ENCODE peak calls at places on chromosomes 13 and 19, in nine cellular contexts. C is ELR; K is effector memory CD4-positive, alpha-beta T cell; R is T follicular helper cell; X is GM12891; S is activated CD8-positive, alpha-beta memory T cell treated with anti-CD3 and anti-CD28 coated beads for 1 hour; D is GM04504; B is activated naive CD8-positive, alpha-beta T cell treated with anti-CD3 and anti-CD28 coated beads for 36 hours; V is heart left ventricle. W is an unnamed sample.

GRCh38 chr13:99663185-99663825 is 162.0 kb downstream of the TM9SF2 start:
- DNase-seq in D (no peak), S (no peak), X (no peak), V (no peak), K (no peak), R (no peak), B (no peak), C (no peak), W (no peak)

GRCh38 chr19:34985249-34986022 is 14.7 kb upstream of the GRAMD1A start:
- DNase-seq in R (no peak), V (no peak), S (no peak), D (peak), C (peak), X (no peak), B (no peak), K (no peak), W (no peak)

GRCh38 chr13:42354246-42355117 is 82.5 kb downstream of the AKAP11 start:
- DNase-seq in C (peak), S (peak), K (peak), B (peak), X (no peak), V (no peak), R (peak), D (no peak), W (peak)

GRCh38 chr13:95385808-95386207 is 84.6 kb upstream of the ABCC4 start:
- DNase-seq in B (no peak), V (no peak), D (no peak), S (no peak), C (peak), R (no peak), X (no peak), K (no peak), W (no peak)

GRCh38 chr19:18996796-18997394 is 36.4 kb downstream of the SUGP2 start:
- DNase-seq in D (no peak), X (no peak), C (no peak), S (no peak), V (no peak), B (no peak), R (no peak), K (no peak), W (no peak)

GRCh38 chr13:59447031-59447430 is 716.7 kb downstream of the DIAPH3 start:
- DNase-seq in B (no peak), R (no peak), S (no peak), V (no peak), D (no peak), X (no peak), C (no peak), K (no peak), W (no peak)

GRCh38 chr13:63643543-63643942 is 2227.9 kb upstream of the PCDH20 start:
- DNase-seq in S (no peak), X (no peak), D (no peak), B (no peak), C (peak), R (no peak), V (no peak), K (no peak), W (no peak)

GRCh38 chr13:86974251-86974994 is 696.7 kb upstream of the SLITRK5 start:
- DNase-seq in V (peak), D (no peak), R (no peak), S (no peak), C (no peak), K (no peak), X (no peak), B (no peak), W (no peak)

GRCh38 chr13:30843548-30843947 is 62.5 kb upstream of the MEDAG start:
- DNase-seq in X (no peak), R (no peak), B (no peak), C (no peak), S (no peak), D (no peak), V (no peak), K (no peak), W (no peak)

GRCh38 chr13:107205318-107206112 is 637.6 kb upstream of the ARGLU1 start:
- DNase-seq in C (peak), D (no peak), S (peak), R (peak), B (peak), X (peak), K (peak), V (peak), W (peak)

GRCh38 chr13:60699636-60700035 is 302.6 kb downstream of the TDRD3 start:
- DNase-seq in X (no peak), K (no peak), B (no peak), R (no peak), S (no peak), C (no peak), D (no peak), V (no peak), W (no peak)

GRCh38 chr19:31947436-31947835 is 398.0 kb upstream of the ZNF507 start:
- DNase-seq in B (no peak), R (no peak), K (no peak), V (no peak), D (no peak), X (no peak), C (no peak), S (no peak), W (no peak)

GRCh38 chr13:40315416-40316064 is 350.9 kb downstream of the FOXO1 start:
- DNase-seq in C (no peak), S (peak), K (peak), B (peak), V (no peak), D (no peak), R (peak), X (no peak), W (no peak)

GRCh38 chr19:46487802-46488445 is 7.7 kb downstream of the PNMA8B start:
- DNase-seq in X (peak), B (peak), R (peak), D (peak), C (peak), V (peak), K (peak), S (peak), W (no peak)

GRCh38 chr19:13132471-13133166 is 14.6 kb downstream of the NACC1 start:
- DNase-seq in K (no peak), C (peak), S (peak), B (peak), D (no peak), V (no peak), X (no peak), R (no peak), W (no peak)

GRCh38 chr19:46416077-46416709 is 2.8 kb upstream of the CCDC8 start:
- DNase-seq in C (peak), D (peak), S (no peak), B (peak), K (no peak), R (no peak), V (peak), X (no peak), W (peak)

GRCh38 chr13:76161143-76161542 is 525.0 kb downstream of the LMO7 start:
- DNase-seq in D (no peak), S (no peak), C (no peak), X (no peak), K (no peak), B (no peak), R (no peak), V (no peak), W (no peak)

GRCh38 chr19:49020342-49020741 is 3.5 kb upstream of the LHB start:
- DNase-seq in B (no peak), V (no peak), S (no peak), R (no peak), D (no peak), X (no peak), K (no peak), C (no peak), W (no peak)

GRCh38 chr19:7078007-7078406 is 8.5 kb downstream of the ZNF557 start:
- DNase-seq in K (no peak), D (no peak), R (no peak), B (no peak), X (no peak), S (no peak), C (peak), V (no peak), W (no peak)

GRCh38 chr19:13044160-13044853 is 49.0 kb downstream of the NFIX start:
- DNase-seq in S (peak), R (no peak), B (peak), X (no peak), D (no peak), C (peak), K (no peak), V (no peak), W (no peak)

GRCh38 chr13:91123456-91124127 is 223.9 kb upstream of the MIR17HG start:
- DNase-seq in K (no peak), S (no peak), V (no peak), B (no peak), C (no peak), R (no peak), D (no peak), X (no peak), W (no peak)

GRCh38 chr19:39038098-39038497 is 5.7 kb upstream of the FBXO27 start:
- DNase-seq in X (no peak), S (no peak), R (no peak), V (no peak), K (no peak), C (peak), D (peak), B (no peak), W (no peak)

GRCh38 chr13:48562296-48563066 is 29.6 kb upstream of the RCBTB2 start:
- DNase-seq in C (peak), S (peak), R (peak), K (peak), V (no peak), D (no peak), B (peak), X (peak), W (no peak)

GRCh38 chr19:794989-795658 is 2.1 kb upstream of the PTBP1 start:
- DNase-seq in D (no peak), R (no peak), S (no peak), C (no peak), K (no peak), B (no peak), V (no peak), X (no peak), W (no peak)

GRCh38 chr19:51318687-51319675 is 7.5 kb downstream of the IGLON5 start:
- DNase-seq in X (no peak), K (no peak), D (no peak), C (no peak), B (no peak), V (no peak), R (no peak), S (no peak), W (no peak)

GRCh38 chr13:107649071-107649470 is 566.3 kb downstream of the LIG4 start:
- DNase-seq in S (no peak), R (no peak), B (no peak), K (no peak), C (peak), D (no peak), X (no peak), V (no peak), W (no peak)

GRCh38 chr19:55406869-55407624 is 541 bp downstream of the UBE2S start:
- DNase-seq in B (peak), V (no peak), C (peak), S (peak), X (no peak), R (no peak), K (peak), D (no peak), W (no peak)

GRCh38 chr13:27481766-27482165 is 31.4 kb upstream of the MTIF3 start:
- DNase-seq in K (no peak), X (no peak), S (no peak), B (peak), V (peak), C (peak), R (peak), D (no peak), W (no peak)

GRCh38 chr19:3233831-3234230 is 9.4 kb downstream of the CELF5 start:
- DNase-seq in B (no peak), C (no peak), K (no peak), V (no peak), S (no peak), X (no peak), R (no peak), D (no peak), W (no peak)

GRCh38 chr13:65595881-65596280 is 1634.3 kb downstream of the PCDH9 start:
- DNase-seq in X (no peak), C (peak), V (no peak), K (no peak), S (no peak), B (no peak), R (no peak), D (no peak), W (peak)

GRCh38 chr19:35123573-35123972 is 8.0 kb downstream of the FXYD3 start:
- DNase-seq in S (no peak), K (no peak), R (no peak), B (no peak), D (no peak), C (no peak), V (no peak), X (no peak), W (no peak)

GRCh38 chr13:21149568-21149967 is 26.8 kb downstream of the SKA3 start:
- DNase-seq in C (no peak), K (no peak), V (no peak), S (no peak), X (no peak), R (no peak), B (no peak), D (no peak), W (no peak)

GRCh38 chr19:54207908-54208783 is 7.5 kb downstream of the RPS9 start:
- DNase-seq in K (no peak), S (no peak), R (no peak), C (peak), B (peak), V (peak), X (no peak), D (no peak), W (no peak)

GRCh38 chr19:35629332-35629633 is 447 bp downstream of the RBM42 start:
- DNase-seq in S (no peak), D (no peak), B (no peak), K (no peak), X (no peak), V (no peak), C (no peak), R (no peak), W (no peak)

GRCh38 chr19:46133101-46133627 is 8.7 kb upstream of the IGFL3 start:
- DNase-seq in D (peak), B (no peak), V (no peak), R (no peak), X (no peak), K (no peak), C (peak), S (no peak), W (peak)

GRCh38 chr19:5789201-5789795 is 1.7 kb downstream of the DUS3L start:
- DNase-seq in K (no peak), X (no peak), S (no peak), D (no peak), C (no peak), R (no peak), B (no peak), V (no peak), W (no peak)

W was measured in AG04450.